ENCODE peak calls at places on chromosomes 12 and 14, in six cellular contexts. L is PC-3, Y is A549, R is SK-N-SH, I is pancreas, G is upper lobe of right lung. O is an unnamed sample. For H3K4me1, the result is how much of the 10 kb centered on the place peaks cover.

GRCh38 chr14:79165460-79166080 is 995.4 kb downstream of the NRXN3 start:
- DNase-seq in L (no peak), Y (no peak), R (no peak), I (no peak), G (no peak), O (no peak)

GRCh38 chr12:51521554-51522276 is 69.3 kb upstream of the SCN8A start:
- DNase-seq in L (peak), Y (no peak), R (no peak), I (no peak), G (no peak), O (no peak)

GRCh38 chr12:632102-632696 is 31.0 kb downstream of the NINJ2 start:
- DNase-seq in L (peak), Y (peak), R (no peak), I (no peak), G (no peak), O (peak)

GRCh38 chr12:72141381-72141780 is 130.8 kb upstream of the TRHDE start:
- DNase-seq in L (peak), Y (no peak), R (peak), I (no peak), G (no peak), O (peak)

GRCh38 chr14:88454886-88455285 is 69.4 kb downstream of the SPATA7 start:
- DNase-seq in L (no peak), Y (no peak), R (no peak), I (no peak), G (no peak), O (no peak)

GRCh38 chr12:29299613-29300012 is 81.4 kb downstream of the ERGIC2 start:
- DNase-seq in L (no peak), Y (no peak), R (no peak), I (no peak), G (no peak), O (no peak)

GRCh38 chr14:104442107-104442551 is 137.4 kb upstream of the C14orf180 start:
- DNase-seq in L (no peak), Y (no peak), R (peak), I (no peak), G (peak), O (no peak)

GRCh38 chr12:85036736-85037135 is 585 bp downstream of the LRRIQ1 start:
- DNase-seq in L (no peak), Y (peak), R (no peak), I (no peak), G (no peak), O (no peak)

GRCh38 chr12:49794811-49795653 is 33.2 kb downstream of the NCKAP5L start:
- DNase-seq in L (no peak), Y (no peak), R (no peak), I (no peak), G (no peak), O (no peak)

GRCh38 chr14:73712071-73712506 is 2.1 kb downstream of the PNMA1 start:
- DNase-seq in L (peak), Y (no peak), R (no peak), I (no peak), G (no peak), O (no peak)

GRCh38 chr14:93629636-93630035 is 158.6 kb downstream of the PRIMA1 start:
- DNase-seq in L (no peak), Y (no peak), R (no peak), I (no peak), G (no peak), O (no peak)

GRCh38 chr14:36852853-36853634 is 191.4 kb downstream of the PAX9 start:
- DNase-seq in L (no peak), Y (no peak), R (no peak), I (no peak), G (no peak), O (no peak)

GRCh38 chr12:117501470-117501869 is 140.0 kb upstream of the NOS1 start:
- DNase-seq in L (no peak), Y (no peak), R (no peak), I (peak), G (peak), O (no peak)

GRCh38 chr12:2017724-2018337 is 13.6 kb upstream of the DCP1B start:
- DNase-seq in L (no peak), Y (no peak), R (no peak), I (no peak), G (no peak), O (no peak)

GRCh38 chr14:88352299-88353097 is 29.4 kb upstream of the KCNK10 start:
- DNase-seq in L (peak), Y (no peak), R (no peak), I (no peak), G (no peak), O (peak)

GRCh38 chr12:16245199-16245598 is 32.3 kb downstream of the SLC15A5 start:
- DNase-seq in L (no peak), Y (no peak), R (no peak), I (no peak), G (no peak), O (no peak)

GRCh38 chr12:55687746-55688145 is 20.0 kb downstream of the ITGA7 start:
- DNase-seq in L (no peak), Y (no peak), R (no peak), I (no peak), G (peak), O (no peak)

GRCh38 chr12:80937391-80938238 is at the start of gene LIN7A:
- DNase-seq in L (no peak), Y (peak), R (peak), I (peak), G (peak), O (peak)

GRCh38 chr14:100603341-100604125 is 16.3 kb upstream of the BEGAIN start:
- DNase-seq in L (no peak), Y (no peak), R (peak), I (no peak), G (peak), O (no peak)

GRCh38 chr12:42761601-42762350 is 172.2 kb upstream of the PRICKLE1 start:
- DNase-seq in L (peak), Y (no peak), R (no peak), I (no peak), G (no peak), O (no peak)

GRCh38 chr12:42758806-42759205 is 169.3 kb upstream of the PRICKLE1 start:
- DNase-seq in L (no peak), Y (no peak), R (no peak), I (no peak), G (no peak), O (peak)

GRCh38 chr12:42760550-42760949 is 171.0 kb upstream of the PRICKLE1 start:
- DNase-seq in L (no peak), Y (no peak), R (no peak), I (no peak), G (no peak), O (no peak)

GRCh38 chr12:42757735-42758134 is 168.2 kb upstream of the PRICKLE1 start:
- DNase-seq in L (no peak), Y (no peak), R (no peak), I (no peak), G (no peak), O (no peak)

GRCh38 chr12:42759622-42760273 is 170.2 kb upstream of the PRICKLE1 start:
- DNase-seq in L (peak), Y (no peak), R (no peak), I (peak), G (peak), O (no peak)
- H3K4me1 ChIP-seq in L (half or more), Y (under half), R (under half), I (under half), G (under half), O (under half)

GRCh38 chr12:122867701-122868461 is 28.0 kb downstream of the VPS37B start:
- DNase-seq in L (peak), Y (peak), R (peak), I (peak), G (peak), O (peak)
- TF ChIP-seq CTCF in L (peak), Y (peak), R (peak), I (no peak), G (peak), O (peak)

DNA sequence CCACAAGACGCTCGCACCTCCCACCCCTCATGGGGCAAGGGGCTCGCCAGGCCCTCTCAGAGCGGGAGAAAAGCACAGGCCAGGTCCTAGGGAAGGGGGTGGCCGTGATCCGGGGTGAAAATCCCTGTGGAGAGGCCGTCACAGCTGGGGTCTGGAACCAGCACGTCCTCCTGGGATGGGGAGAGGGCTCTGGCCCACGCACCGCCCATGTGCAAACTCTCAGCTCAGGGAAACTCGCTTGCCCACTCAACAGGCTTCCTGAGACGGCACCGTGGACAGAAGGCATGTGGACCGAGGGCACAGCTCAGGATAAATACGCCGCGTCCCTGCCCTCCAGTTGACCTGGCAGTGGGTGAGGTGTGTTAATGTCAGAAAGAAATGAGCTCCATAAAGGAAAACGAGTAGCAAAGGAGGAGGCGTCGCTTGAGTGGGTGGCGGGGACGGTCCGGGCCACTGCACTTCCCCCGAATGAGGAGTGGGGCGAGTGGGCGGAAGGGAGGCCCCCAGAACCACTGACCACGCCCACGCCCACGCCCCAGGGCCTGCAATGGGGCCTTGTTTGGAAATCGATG is 57.6 kb upstream of the GALNT9 start:
- DNase-seq in L (no peak), Y (no peak), R (no peak), I (no peak), G (peak), O (no peak)
- H3K4me1 ChIP-seq in L (under half), Y (under half), R (under half), I (under half), G (under half), O (under half)

DNA sequence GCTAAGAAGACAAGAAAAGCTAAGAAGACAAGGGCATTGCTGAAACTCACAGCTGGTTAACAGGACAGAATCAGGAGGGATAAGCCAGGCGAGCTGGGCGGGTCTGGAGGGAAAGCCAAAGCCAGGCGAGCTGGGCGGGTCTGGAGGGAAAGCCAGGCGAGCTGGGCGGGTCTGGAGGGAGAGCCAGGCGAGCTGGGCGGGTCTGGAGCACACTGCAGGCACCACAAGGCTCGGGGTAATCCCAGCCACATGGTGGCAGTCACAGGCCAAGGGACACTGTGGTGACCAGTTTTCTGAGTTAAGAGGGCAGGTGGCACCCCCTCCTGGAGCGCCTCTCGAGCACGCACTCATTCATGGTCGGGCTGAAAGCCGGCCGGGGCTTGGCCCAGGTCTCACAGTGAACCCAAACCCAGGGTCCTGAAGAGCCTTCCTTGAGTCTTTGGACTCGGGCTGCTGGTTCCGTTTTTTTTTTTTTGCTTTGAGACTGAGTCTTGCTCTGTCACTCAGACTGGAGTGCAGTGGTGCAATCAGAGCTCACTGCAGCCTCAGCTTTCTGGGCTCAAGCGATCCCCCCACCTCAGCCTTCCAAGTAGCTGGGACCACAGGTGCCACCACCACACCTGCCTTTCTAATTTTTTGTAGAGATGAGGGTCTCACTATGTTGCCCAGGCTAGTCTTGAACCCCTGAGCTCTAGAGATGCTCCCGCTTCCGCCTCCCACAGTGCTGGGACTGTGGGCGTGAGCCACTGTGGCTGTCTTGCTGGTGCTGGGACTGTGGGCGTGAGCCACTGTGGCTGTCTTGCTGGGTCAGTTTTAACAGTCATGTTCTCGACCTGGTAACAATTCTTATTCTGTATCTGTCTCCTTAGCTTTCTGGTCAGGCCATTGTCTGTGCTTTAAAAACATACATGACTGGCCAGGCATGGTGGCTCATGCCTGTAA is 40.2 kb downstream of the HSP90AA1 start:
- DNase-seq in L (peak), Y (peak), R (peak), I (peak), G (peak), O (no peak)
- TF ChIP-seq CTCF in L (peak), Y (peak), R (peak), I (peak), G (peak), O (peak)

GRCh38 chr14:51613436-51613835 is 38.3 kb upstream of the FRMD6 start:
- DNase-seq in L (no peak), Y (no peak), R (no peak), I (no peak), G (no peak), O (no peak)
- H3K4me1 ChIP-seq in L (under half), Y (under half), R (under half), I (under half), G (under half), O (under half)

DNA sequence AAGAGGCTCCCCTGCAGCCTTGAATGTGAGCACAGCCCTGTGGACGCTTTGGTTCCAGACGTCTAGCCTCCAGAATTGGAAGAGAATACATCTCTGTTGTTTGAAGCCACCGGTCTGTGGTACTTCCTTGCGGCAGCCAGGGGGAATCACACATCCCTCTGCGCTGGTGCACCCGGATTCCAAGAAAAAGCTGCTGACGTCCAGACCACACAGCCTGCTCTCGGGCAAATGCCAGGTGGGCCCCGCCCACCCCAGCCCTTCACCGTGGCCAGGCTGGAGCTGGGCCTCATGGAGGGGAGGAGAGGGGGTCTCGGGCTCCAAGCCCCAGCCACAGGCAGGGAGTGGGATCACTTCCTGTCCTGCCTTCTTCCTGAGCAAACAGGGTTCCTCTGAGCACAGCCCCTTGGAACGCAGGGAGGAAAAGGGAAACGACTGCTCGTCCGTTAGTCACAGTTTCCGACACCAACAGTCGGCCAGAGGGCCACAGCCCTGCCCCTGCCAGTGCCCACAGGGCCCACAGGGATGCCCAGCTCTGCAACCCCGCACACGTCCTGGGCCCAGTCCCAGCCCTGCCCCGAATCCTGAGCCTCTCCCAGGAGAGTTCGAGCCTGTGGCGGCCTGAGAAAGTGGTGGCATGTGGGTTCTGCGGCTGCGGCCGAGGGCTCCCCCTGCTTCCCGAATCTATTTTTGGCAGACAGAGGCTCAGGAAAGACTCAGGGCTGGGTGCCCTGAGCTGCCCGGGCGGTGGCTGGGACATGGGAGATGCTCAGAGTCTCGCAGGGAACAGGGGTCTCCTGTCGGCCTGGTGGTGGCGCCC is 85.3 kb downstream of the RFLNA start:
- DNase-seq in L (peak), Y (peak), R (no peak), I (no peak), G (peak), O (peak)
- TF ChIP-seq CTCF in L (peak), Y (peak), R (peak), I (no peak), G (peak), O (peak)